ENCODE peak calls at places on chromosomes 13 and 19, in four cellular contexts. One of them, this sample, is unnamed.

GRCh38 chr13:43136940-43137574 is 113.7 kb downstream of the DNAJC15 start:
- DNase-seq in CD8-positive, alpha-beta memory T cell: no peak
- DNase-seq in BJ: no peak
- DNase-seq in activated naive CD8-positive, alpha-beta T cell treated with anti-CD3 and anti-CD28 coated beads for 36 hours: no peak
- DNase-seq in this sample: no peak

GRCh38 chr13:87677334-87678234 is 6.4 kb downstream of the SLITRK5 start:
- DNase-seq in CD8-positive, alpha-beta memory T cell: no peak
- DNase-seq in BJ: no peak
- DNase-seq in activated naive CD8-positive, alpha-beta T cell treated with anti-CD3 and anti-CD28 coated beads for 36 hours: no peak
- DNase-seq in this sample: no peak

GRCh38 chr13:49248433-49249002 is 793 bp downstream of the CDADC1 start:
- DNase-seq in CD8-positive, alpha-beta memory T cell: peak
- DNase-seq in BJ: no peak
- DNase-seq in activated naive CD8-positive, alpha-beta T cell treated with anti-CD3 and anti-CD28 coated beads for 36 hours: no peak
- DNase-seq in this sample: no peak

GRCh38 chr13:111388851-111389500 is 68.5 kb downstream of the TEX29 start:
- DNase-seq in CD8-positive, alpha-beta memory T cell: no peak
- DNase-seq in BJ: no peak
- DNase-seq in activated naive CD8-positive, alpha-beta T cell treated with anti-CD3 and anti-CD28 coated beads for 36 hours: peak
- DNase-seq in this sample: no peak

GRCh38 chr13:80334582-80335260 is 6.2 kb downstream of the SPRY2 start:
- DNase-seq in CD8-positive, alpha-beta memory T cell: no peak
- DNase-seq in BJ: no peak
- DNase-seq in activated naive CD8-positive, alpha-beta T cell treated with anti-CD3 and anti-CD28 coated beads for 36 hours: no peak
- DNase-seq in this sample: no peak

GRCh38 chr13:30872685-30873443 is 33.2 kb upstream of the MEDAG start:
- DNase-seq in CD8-positive, alpha-beta memory T cell: no peak
- DNase-seq in BJ: peak
- DNase-seq in activated naive CD8-positive, alpha-beta T cell treated with anti-CD3 and anti-CD28 coated beads for 36 hours: no peak
- DNase-seq in this sample: no peak

GRCh38 chr19:54164369-54165068 is 5.0 kb upstream of the LENG1 start:
- DNase-seq in CD8-positive, alpha-beta memory T cell: peak
- DNase-seq in BJ: no peak
- DNase-seq in activated naive CD8-positive, alpha-beta T cell treated with anti-CD3 and anti-CD28 coated beads for 36 hours: peak
- DNase-seq in this sample: no peak

GRCh38 chr13:36244990-36245389 is 30.6 kb upstream of the SOHLH2 start:
- DNase-seq in CD8-positive, alpha-beta memory T cell: no peak
- DNase-seq in BJ: no peak
- DNase-seq in activated naive CD8-positive, alpha-beta T cell treated with anti-CD3 and anti-CD28 coated beads for 36 hours: no peak
- DNase-seq in this sample: no peak

GRCh38 chr13:75800545-75800944 is 164.4 kb downstream of the LMO7 start:
- DNase-seq in CD8-positive, alpha-beta memory T cell: no peak
- DNase-seq in BJ: no peak
- DNase-seq in activated naive CD8-positive, alpha-beta T cell treated with anti-CD3 and anti-CD28 coated beads for 36 hours: no peak
- DNase-seq in this sample: no peak

GRCh38 chr13:65032825-65033224 is 2197.3 kb downstream of the PCDH9 start:
- DNase-seq in CD8-positive, alpha-beta memory T cell: no peak
- DNase-seq in BJ: no peak
- DNase-seq in activated naive CD8-positive, alpha-beta T cell treated with anti-CD3 and anti-CD28 coated beads for 36 hours: no peak
- DNase-seq in this sample: no peak

GRCh38 chr13:109593230-109593629 is 193.2 kb downstream of the IRS2 start:
- DNase-seq in CD8-positive, alpha-beta memory T cell: no peak
- DNase-seq in BJ: no peak
- DNase-seq in activated naive CD8-positive, alpha-beta T cell treated with anti-CD3 and anti-CD28 coated beads for 36 hours: no peak
- DNase-seq in this sample: no peak

GRCh38 chr13:77697208-77698103 is at the start of gene SLAIN1:
- DNase-seq in CD8-positive, alpha-beta memory T cell: peak
- DNase-seq in BJ: no peak
- DNase-seq in activated naive CD8-positive, alpha-beta T cell treated with anti-CD3 and anti-CD28 coated beads for 36 hours: peak
- DNase-seq in this sample: peak

GRCh38 chr13:107819071-107819470 is 396.3 kb downstream of the LIG4 start:
- DNase-seq in CD8-positive, alpha-beta memory T cell: no peak
- DNase-seq in BJ: no peak
- DNase-seq in activated naive CD8-positive, alpha-beta T cell treated with anti-CD3 and anti-CD28 coated beads for 36 hours: no peak
- DNase-seq in this sample: no peak

GRCh38 chr13:65789815-65790214 is 1440.3 kb downstream of the PCDH9 start:
- DNase-seq in CD8-positive, alpha-beta memory T cell: no peak
- DNase-seq in BJ: no peak
- DNase-seq in activated naive CD8-positive, alpha-beta T cell treated with anti-CD3 and anti-CD28 coated beads for 36 hours: no peak
- DNase-seq in this sample: no peak

GRCh38 chr13:52852444-52852843 is 4.0 kb upstream of the PCDH8 start:
- DNase-seq in CD8-positive, alpha-beta memory T cell: no peak
- DNase-seq in BJ: no peak
- DNase-seq in activated naive CD8-positive, alpha-beta T cell treated with anti-CD3 and anti-CD28 coated beads for 36 hours: no peak
- DNase-seq in this sample: no peak

GRCh38 chr19:55451522-55452380 is 8.7 kb upstream of the SHISA7 start:
- DNase-seq in CD8-positive, alpha-beta memory T cell: no peak
- DNase-seq in BJ: no peak
- DNase-seq in activated naive CD8-positive, alpha-beta T cell treated with anti-CD3 and anti-CD28 coated beads for 36 hours: no peak
- DNase-seq in this sample: no peak

GRCh38 chr13:31201341-31202024 is 1.7 kb downstream of the B3GLCT start:
- DNase-seq in CD8-positive, alpha-beta memory T cell: no peak
- DNase-seq in BJ: no peak
- DNase-seq in activated naive CD8-positive, alpha-beta T cell treated with anti-CD3 and anti-CD28 coated beads for 36 hours: no peak
- DNase-seq in this sample: no peak

GRCh38 chr13:92175330-92175729 is 776.9 kb downstream of the GPC5 start:
- DNase-seq in CD8-positive, alpha-beta memory T cell: no peak
- DNase-seq in BJ: no peak
- DNase-seq in activated naive CD8-positive, alpha-beta T cell treated with anti-CD3 and anti-CD28 coated beads for 36 hours: no peak
- DNase-seq in this sample: no peak

GRCh38 chr13:113970810-113971470 is 2.9 kb downstream of the C13orf46 start:
- DNase-seq in CD8-positive, alpha-beta memory T cell: no peak
- DNase-seq in BJ: no peak
- DNase-seq in activated naive CD8-positive, alpha-beta T cell treated with anti-CD3 and anti-CD28 coated beads for 36 hours: no peak
- DNase-seq in this sample: no peak

GRCh38 chr19:32676186-32676894 is 692 bp downstream of the RGS9BP start:
- DNase-seq in CD8-positive, alpha-beta memory T cell: peak
- DNase-seq in BJ: no peak
- DNase-seq in activated naive CD8-positive, alpha-beta T cell treated with anti-CD3 and anti-CD28 coated beads for 36 hours: peak
- DNase-seq in this sample: no peak

GRCh38 chr19:34639491-34640085 is 37.4 kb downstream of the SCGB2B2 start:
- DNase-seq in CD8-positive, alpha-beta memory T cell: peak
- DNase-seq in BJ: no peak
- DNase-seq in activated naive CD8-positive, alpha-beta T cell treated with anti-CD3 and anti-CD28 coated beads for 36 hours: peak
- DNase-seq in this sample: peak

GRCh38 chr19:50332264-50333038 is 3.3 kb upstream of the KCNC3 start:
- DNase-seq in CD8-positive, alpha-beta memory T cell: no peak
- DNase-seq in BJ: no peak
- DNase-seq in activated naive CD8-positive, alpha-beta T cell treated with anti-CD3 and anti-CD28 coated beads for 36 hours: no peak
- DNase-seq in this sample: no peak

GRCh38 chr19:31502536-31503170 is 153.4 kb upstream of the TSHZ3 start:
- DNase-seq in CD8-positive, alpha-beta memory T cell: no peak
- DNase-seq in BJ: no peak
- DNase-seq in activated naive CD8-positive, alpha-beta T cell treated with anti-CD3 and anti-CD28 coated beads for 36 hours: no peak
- DNase-seq in this sample: no peak

GRCh38 chr19:18634612-18635290 is 2.1 kb upstream of the KLHL26 start:
- DNase-seq in CD8-positive, alpha-beta memory T cell: no peak
- DNase-seq in BJ: no peak
- DNase-seq in activated naive CD8-positive, alpha-beta T cell treated with anti-CD3 and anti-CD28 coated beads for 36 hours: no peak
- DNase-seq in this sample: no peak

GRCh38 chr13:49395416-49396277 is 48.2 kb downstream of the CAB39L start:
- DNase-seq in CD8-positive, alpha-beta memory T cell: no peak
- DNase-seq in BJ: no peak
- DNase-seq in activated naive CD8-positive, alpha-beta T cell treated with anti-CD3 and anti-CD28 coated beads for 36 hours: no peak
- DNase-seq in this sample: no peak

GRCh38 chr19:54937926-54938325 is 9.4 kb downstream of the NLRP7 start:
- DNase-seq in CD8-positive, alpha-beta memory T cell: no peak
- DNase-seq in BJ: no peak
- DNase-seq in activated naive CD8-positive, alpha-beta T cell treated with anti-CD3 and anti-CD28 coated beads for 36 hours: no peak
- DNase-seq in this sample: no peak

GRCh38 chr13:26308250-26308649 is 54.3 kb downstream of the CDK8 start:
- DNase-seq in CD8-positive, alpha-beta memory T cell: no peak
- DNase-seq in BJ: no peak
- DNase-seq in activated naive CD8-positive, alpha-beta T cell treated with anti-CD3 and anti-CD28 coated beads for 36 hours: no peak
- DNase-seq in this sample: no peak

GRCh38 chr13:69619651-69620050 is 488.0 kb upstream of the ATXN8OS start:
- DNase-seq in CD8-positive, alpha-beta memory T cell: no peak
- DNase-seq in BJ: no peak
- DNase-seq in activated naive CD8-positive, alpha-beta T cell treated with anti-CD3 and anti-CD28 coated beads for 36 hours: no peak
- DNase-seq in this sample: no peak

GRCh38 chr13:84399320-84400085 is 517.2 kb upstream of the SLITRK1 start:
- DNase-seq in CD8-positive, alpha-beta memory T cell: no peak
- DNase-seq in BJ: no peak
- DNase-seq in activated naive CD8-positive, alpha-beta T cell treated with anti-CD3 and anti-CD28 coated beads for 36 hours: no peak
- DNase-seq in this sample: no peak

GRCh38 chr19:18368504-18369222 is 17.3 kb upstream of the GDF15 start:
- DNase-seq in CD8-positive, alpha-beta memory T cell: no peak
- DNase-seq in BJ: no peak
- DNase-seq in activated naive CD8-positive, alpha-beta T cell treated with anti-CD3 and anti-CD28 coated beads for 36 hours: no peak
- DNase-seq in this sample: no peak

GRCh38 chr13:38980628-38981078 is 10.0 kb downstream of the STOML3 start:
- DNase-seq in CD8-positive, alpha-beta memory T cell: no peak
- DNase-seq in BJ: no peak
- DNase-seq in activated naive CD8-positive, alpha-beta T cell treated with anti-CD3 and anti-CD28 coated beads for 36 hours: no peak
- DNase-seq in this sample: no peak

GRCh38 chr13:27592865-27593264 is 27.5 kb downstream of the LNX2 start:
- DNase-seq in CD8-positive, alpha-beta memory T cell: no peak
- DNase-seq in BJ: no peak
- DNase-seq in activated naive CD8-positive, alpha-beta T cell treated with anti-CD3 and anti-CD28 coated beads for 36 hours: no peak
- DNase-seq in this sample: no peak

GRCh38 chr19:45575216-45575615 is 9.4 kb downstream of the OPA3 start:
- DNase-seq in CD8-positive, alpha-beta memory T cell: no peak
- DNase-seq in BJ: no peak
- DNase-seq in activated naive CD8-positive, alpha-beta T cell treated with anti-CD3 and anti-CD28 coated beads for 36 hours: no peak
- DNase-seq in this sample: no peak